ENCODE peak calls at places on chromosomes 5 and 9, in seven cellular contexts. J, S, L, B, D, E and P are unnamed samples.

GRCh38 chr9:114405294-114406034 is 17.7 kb upstream of the AKNA start:
- DNase-seq in J (peak), E (peak), S (peak), D (peak), B (peak), L (no peak), P (peak)

GRCh38 chr9:22148876-22149637 is 140.0 kb upstream of the CDKN2B start:
- DNase-seq in S (no peak), E (no peak), D (no peak), J (no peak), B (no peak), L (no peak), P (no peak)

GRCh38 chr5:150783422-150783928 is 4.9 kb downstream of the SMIM3 start:
- DNase-seq in S (no peak), D (peak), B (peak), E (no peak), L (peak), J (no peak), P (peak)

GRCh38 chr9:106962615-106963363 is 99.8 kb downstream of the ZNF462 start:
- DNase-seq in D (no peak), L (no peak), J (peak), S (no peak), E (no peak), B (no peak), P (no peak)

GRCh38 chr5:100691545-100691944 is 156.4 kb downstream of the FAM174A start:
- DNase-seq in D (no peak), L (no peak), S (no peak), B (no peak), J (no peak), E (no peak), P (no peak)

GRCh38 chr9:100669968-100670367 is 92.1 kb downstream of the CAVIN4 start:
- DNase-seq in D (no peak), L (no peak), E (no peak), S (no peak), J (no peak), B (no peak), P (no peak)

GRCh38 chr5:35319231-35320002 is 89.1 kb upstream of the PRLR start:
- DNase-seq in S (no peak), B (peak), D (no peak), J (peak), L (no peak), E (no peak), P (peak)

GRCh38 chr5:1729641-1730486 is 69.8 kb downstream of the MRPL36 start:
- DNase-seq in L (peak), S (no peak), E (no peak), J (no peak), B (no peak), D (no peak), P (no peak)

GRCh38 chr9:110864011-110864410 is 174.3 kb downstream of the LPAR1 start:
- DNase-seq in E (no peak), S (no peak), L (no peak), B (no peak), D (no peak), J (no peak), P (no peak)

GRCh38 chr9:34035656-34036055 is 13.0 kb downstream of the UBAP2 start:
- DNase-seq in B (no peak), E (no peak), S (no peak), L (no peak), J (no peak), D (no peak), P (no peak)

GRCh38 chr5:64457846-64458245 is 48.0 kb upstream of the RGS7BP start:
- DNase-seq in E (no peak), J (no peak), D (no peak), S (no peak), L (no peak), B (no peak), P (no peak)

GRCh38 chr9:137402752-137403151 is 20.2 kb downstream of the EXD3 start:
- DNase-seq in L (no peak), D (no peak), E (no peak), S (no peak), J (no peak), B (no peak), P (no peak)

GRCh38 chr9:88920645-88921044 is 70.6 kb upstream of the S1PR3 start:
- DNase-seq in E (no peak), J (no peak), B (no peak), S (no peak), L (no peak), D (no peak), P (no peak)

GRCh38 chr5:159385529-159385928 is 55.2 kb upstream of the IL12B start:
- DNase-seq in S (no peak), J (no peak), E (no peak), D (no peak), B (no peak), L (no peak), P (no peak)